ENCODE peak calls at places on chromosomes 13 and 19, in six cellular contexts. U is AG08395, H is psoas muscle, A is IMR-90, Q is C1 segment of cervical spinal cord, G is iPS-NIHi11. M is an unnamed sample.

GRCh38 chr13:106987435-106987800 is 419.5 kb upstream of the ARGLU1 start:
- DNase-seq in H (no peak), U (no peak), Q (no peak), A (no peak), G (no peak), M (peak; percentile 60)

GRCh38 chr19:2332341-2333026 is 4.0 kb downstream of the SPPL2B start:
- DNase-seq in U (peak; percentile 61), Q (no peak), A (no peak), H (no peak), G (no peak), M (peak; percentile 66)

GRCh38 chr19:32676186-32676894 is 692 bp downstream of the RGS9BP start:
- DNase-seq in Q (no peak), U (no peak), H (no peak), A (no peak), G (peak; percentile 31), M (no peak)

GRCh38 chr19:44476559-44477408 is 23.5 kb downstream of the ZNF180 start:
- DNase-seq in H (no peak), G (no peak), A (peak; percentile 15), Q (no peak), U (no peak), M (no peak)

GRCh38 chr13:76837811-76838210 is 48.4 kb downstream of the KCTD12 start:
- DNase-seq in Q (no peak), U (no peak), A (peak; percentile 32), H (no peak), G (no peak), M (no peak)

GRCh38 chr13:79779761-79780160 is 298.8 kb downstream of the NDFIP2 start:
- DNase-seq in A (peak; percentile 51), U (peak; percentile 75), H (peak; percentile 54), Q (no peak), G (peak; percentile 14), M (no peak)

GRCh38 chr19:33292595-33293254 is 9.6 kb downstream of the CEBPA start:
- DNase-seq in Q (no peak), U (peak; percentile 53), A (no peak), G (no peak), H (no peak), M (peak; percentile 44)

GRCh38 chr19:23957660-23958281 is 43.1 kb downstream of the ZNF726 start:
- DNase-seq in A (peak; percentile 82), G (no peak), H (no peak), Q (no peak), U (peak; percentile 5), M (no peak)

GRCh38 chr13:49869514-49869913 is 66.6 kb downstream of the SPRYD7 start:
- DNase-seq in H (no peak), G (peak; percentile 62), Q (no peak), A (peak; percentile 36), U (peak; percentile 8), M (no peak)

GRCh38 chr19:48844472-48844871 is 8.2 kb upstream of the HSD17B14 start:
- DNase-seq in A (peak; percentile 68), H (no peak), U (peak; percentile 75), G (peak; percentile 59), Q (no peak), M (no peak)

GRCh38 chr13:87234981-87235380 is 436.2 kb upstream of the SLITRK5 start:
- DNase-seq in H (no peak), G (no peak), U (no peak), A (peak; percentile 64), Q (no peak), M (no peak)

GRCh38 chr19:37920591-37921450 is 13.8 kb downstream of the SIPA1L3 start:
- DNase-seq in G (no peak), A (no peak), U (no peak), Q (no peak), H (no peak), M (no peak)

GRCh38 chr19:34539396-34539795 is 57.8 kb downstream of the WTIP start:
- DNase-seq in U (no peak), H (no peak), Q (no peak), G (no peak), A (no peak), M (no peak)

GRCh38 chr13:112053167-112053743 is 13.7 kb upstream of the SOX1 start:
- DNase-seq in G (peak; percentile 68), Q (no peak), U (no peak), H (no peak), A (no peak), M (no peak)

GRCh38 chr13:112077729-112078128 is 10.8 kb downstream of the SOX1 start:
- DNase-seq in U (no peak), H (no peak), Q (no peak), A (no peak), G (no peak), M (no peak)

GRCh38 chr13:45367358-45367757 is 26.4 kb upstream of the TPT1 start:
- DNase-seq in H (peak; percentile 56), A (peak; percentile 94), G (peak; percentile 56), U (peak; percentile 86), Q (no peak), M (peak; percentile 70)

GRCh38 chr13:43730642-43731041 is 56.1 kb downstream of the ENOX1 start:
- DNase-seq in H (no peak), G (no peak), Q (no peak), U (peak; percentile 25), A (peak; percentile 80), M (no peak)

GRCh38 chr19:38711726-38712153 is 32.5 kb downstream of the CAPN12 start:
- DNase-seq in A (peak; percentile 97), G (no peak), H (peak; percentile 57), U (peak; percentile 97), Q (no peak), M (peak; percentile 79)

GRCh38 chr19:10699650-10700335 is 1.4 kb upstream of the QTRT1 start:
- DNase-seq in A (peak; percentile 54), U (peak; percentile 44), Q (no peak), H (no peak), G (peak; percentile 62), M (no peak)

GRCh38 chr13:110576736-110577476 is 15.4 kb upstream of the RAB20 start:
- DNase-seq in Q (no peak), A (no peak), U (no peak), H (no peak), G (no peak), M (no peak)

GRCh38 chr13:101795460-101795859 is 343.0 kb downstream of the ITGBL1 start:
- DNase-seq in H (no peak), Q (no peak), G (no peak), U (no peak), A (no peak), M (no peak)

GRCh38 chr19:37467608-37468090 is 405 bp upstream of the ZNF569 start:
- DNase-seq in G (no peak), U (no peak), Q (no peak), H (no peak), A (no peak), M (no peak)

GRCh38 chr13:52804202-52804641 is 44.2 kb downstream of the PCDH8 start:
- DNase-seq in Q (no peak), A (no peak), H (no peak), G (no peak), U (no peak), M (no peak)

GRCh38 chr13:98299954-98300350 is 122.9 kb upstream of the RNF113B start:
- DNase-seq in A (no peak), H (no peak), Q (no peak), G (no peak), U (no peak), M (no peak)

GRCh38 chr19:56294557-56294956 is 20.1 kb downstream of the ZSCAN5A start:
- DNase-seq in G (no peak), A (peak; percentile 15), Q (no peak), H (no peak), U (no peak), M (no peak)

GRCh38 chr13:31000889-31001288 is 68.4 kb downstream of the TEX26 start:
- DNase-seq in H (no peak), Q (no peak), U (no peak), A (no peak), G (no peak), M (no peak)

GRCh38 chr19:44496711-44497110 is 3.6 kb downstream of the ZNF180 start:
- DNase-seq in A (no peak), H (no peak), Q (no peak), G (no peak), U (no peak), M (no peak)

GRCh38 chr19:21439372-21439771 is 42.4 kb downstream of the ZNF493 start:
- DNase-seq in U (no peak), A (no peak), Q (no peak), G (no peak), H (no peak), M (no peak)

GRCh38 chr13:65946387-65946786 is 1283.7 kb downstream of the PCDH9 start:
- DNase-seq in Q (no peak), H (no peak), U (no peak), G (no peak), A (no peak), M (no peak)

GRCh38 chr13:114099191-114099590 is 33.2 kb downstream of the RASA3 start:
- DNase-seq in G (peak; percentile 74), U (peak; percentile 96), Q (no peak), H (peak; percentile 89), A (peak; percentile 93), M (peak; percentile 93)

GRCh38 chr19:49788857-49789256 is 22.1 kb downstream of the AP2A1 start:
- DNase-seq in U (no peak), Q (no peak), G (no peak), H (no peak), A (no peak), M (no peak)

GRCh38 chr13:23567792-23568480 is 2.3 kb upstream of the TNFRSF19 start:
- DNase-seq in U (peak; percentile 38), Q (no peak), G (no peak), A (no peak), H (no peak), M (no peak)

GRCh38 chr19:2461751-2462634 is 5.2 kb upstream of the LMNB2 start:
- DNase-seq in G (peak; percentile 82), Q (no peak), A (peak; percentile 56), U (peak; percentile 78), H (peak; percentile 63), M (peak; percentile 87)

GRCh38 chr19:39465956-39466747 is 14.5 kb upstream of the TIMM50 start:
- DNase-seq in U (no peak), Q (no peak), A (no peak), H (no peak), G (no peak), M (no peak)

GRCh38 chr13:26255717-26256277 is 1.9 kb downstream of the CDK8 start:
- DNase-seq in H (no peak), A (peak; percentile 4), G (no peak), Q (no peak), U (no peak), M (no peak)

GRCh38 chr13:53174550-53174949 is 145.9 kb downstream of the OLFM4 start:
- DNase-seq in A (no peak), U (no peak), Q (no peak), H (no peak), G (no peak), M (no peak)

GRCh38 chr19:44677019-44677809 is 5.9 kb downstream of the CEACAM19 start:
- DNase-seq in H (no peak), Q (no peak), A (peak; percentile 70), G (peak; percentile 84), U (peak; percentile 30), M (no peak)